ENCODE peak calls at places on chromosomes 11 and 22, in six cellular contexts. L is GM23248, X is heart left ventricle, O is stomach, I is cardiac muscle cell, Q is Peyer's patch. G is an unnamed sample.

GRCh38 chr22:45648320-45649070 is 23.1 kb upstream of the ATXN10 start:
- DNase-seq in I (no peak), Q (no peak), O (no peak), L (no peak), X (no peak), G (no peak)

GRCh38 chr11:102268985-102269470 is 48.3 kb upstream of the BIRC3 start:
- DNase-seq in Q (no peak), I (no peak), O (no peak), L (no peak), X (no peak), G (no peak)

GRCh38 chr11:6695377-6695776 is 12.2 kb upstream of the MRPL17 start:
- DNase-seq in O (no peak), I (peak; percentile 79), X (no peak), L (peak; percentile 79), Q (no peak), G (no peak)

GRCh38 chr11:95443386-95443785 is 212.4 kb upstream of the SESN3 start:
- DNase-seq in X (no peak), Q (no peak), I (no peak), O (no peak), L (no peak), G (no peak)

GRCh38 chr11:36010010-36010740 is 66.3 kb downstream of the LDLRAD3 start:
- DNase-seq in O (no peak), I (peak; percentile 58), L (peak; percentile 33), Q (no peak), X (no peak), G (no peak)

GRCh38 chr22:17303840-17304779 is 65.2 kb upstream of the CECR2 start:
- DNase-seq in Q (no peak), O (peak; percentile 21), L (no peak), X (no peak), I (no peak), G (no peak)

GRCh38 chr22:24518228-24518627 is 23.1 kb downstream of the UPB1 start:
- DNase-seq in Q (no peak), X (no peak), O (no peak), I (no peak), L (no peak), G (no peak)

GRCh38 chr11:96082002-96082899 is 158.3 kb upstream of the MTMR2 start:
- DNase-seq in Q (no peak), L (no peak), I (peak; percentile 85), O (no peak), X (no peak), G (no peak)

GRCh38 chr22:12601870-12602779 is 2925.9 kb upstream of the OR11H1 start:
- DNase-seq in O (peak; percentile 29), L (no peak), X (peak; percentile 28), I (no peak), Q (no peak), G (no peak)

GRCh38 chr11:69299572-69299971 is 5.6 kb downstream of the MYEOV start:
- DNase-seq in Q (no peak), I (no peak), X (no peak), L (no peak), O (no peak), G (no peak)
- H3K4me1 ChIP-seq in Q (peaks cover 58% of the 10 kb centered on the region), I (no peaks in the 10 kb centered on the region), X (peaks cover 29% of the 10 kb centered on the region), L (peaks cover 61% of the 10 kb centered on the region), O (peaks cover 82% of the 10 kb centered on the region), G (peaks cover 10% of the 10 kb centered on the region)

DNA sequence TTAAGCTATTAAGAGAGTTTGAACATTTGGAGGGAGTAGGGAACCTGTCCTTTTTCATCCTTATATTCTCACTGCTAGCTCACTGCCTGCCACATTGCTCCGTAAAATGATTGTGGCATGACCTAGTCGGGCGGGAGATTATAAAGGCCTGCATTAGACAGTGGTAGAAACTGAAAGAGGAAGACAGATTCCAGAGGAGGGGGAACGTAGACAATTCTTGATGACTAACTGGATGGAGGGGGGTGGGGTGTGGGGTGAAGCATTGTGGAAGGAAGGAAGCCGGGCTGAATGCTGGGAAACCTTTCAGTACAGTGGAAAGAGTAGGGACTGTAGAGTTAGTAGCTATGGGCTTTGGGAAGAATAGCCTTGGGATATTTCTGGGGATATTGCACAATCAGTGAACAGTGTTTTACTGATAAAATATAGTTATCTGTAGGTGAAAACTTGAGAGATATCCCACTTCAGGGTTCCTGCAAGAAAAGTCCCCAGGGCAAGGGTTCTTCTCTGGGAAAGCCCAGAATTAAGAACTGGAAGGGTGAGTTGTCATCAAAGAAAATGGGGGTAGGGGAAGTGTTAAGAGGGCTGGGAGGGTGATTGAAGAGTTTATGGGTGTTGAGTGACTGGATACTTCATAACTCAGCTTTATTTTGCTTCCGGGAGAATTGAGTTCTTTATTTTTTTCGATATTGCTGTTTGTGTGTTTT is 2.1 kb downstream of the MED15 start:
- DNase-seq in X (peak; percentile 83), Q (peak; percentile 61), O (peak; percentile 67), I (peak; percentile 95), L (peak; percentile 96), G (no peak)
- H3K4me1 ChIP-seq in X (peaks cover 32% of the 10 kb centered on the region), Q (peaks cover 49% of the 10 kb centered on the region), O (peaks cover 69% of the 10 kb centered on the region), I (peaks cover 22% of the 10 kb centered on the region), L (peaks cover 31% of the 10 kb centered on the region), G (peaks cover 10% of the 10 kb centered on the region)

GRCh38 chr11:48006301-48006992 is 26.1 kb downstream of the PTPRJ start:
- DNase-seq in O (no peak), I (peak; percentile 68), Q (no peak), X (no peak), L (peak; percentile 90), G (no peak)
- H3K4me1 ChIP-seq in O (peaks cover 98% of the 10 kb centered on the region), I (peaks cover 52% of the 10 kb centered on the region), Q (peaks cover 51% of the 10 kb centered on the region), X (peaks cover 21% of the 10 kb centered on the region), L (peaks cover 34% of the 10 kb centered on the region), G (peaks cover 18% of the 10 kb centered on the region)

GRCh38 chr11:120260616-120261015 is 20.7 kb downstream of the POU2F3 start:
- DNase-seq in Q (no peak), O (no peak), I (no peak), X (no peak), L (no peak), G (no peak)
- H3K4me1 ChIP-seq in Q (no peaks in the 10 kb centered on the region), O (peaks cover 6% of the 10 kb centered on the region), I (peaks cover under 1% of the 10 kb centered on the region), X (no peaks in the 10 kb centered on the region), L (no peaks in the 10 kb centered on the region), G (peaks cover 1% of the 10 kb centered on the region)

GRCh38 chr11:121841487-121842167 is 274.4 kb downstream of the BLID start:
- DNase-seq in X (no peak), I (peak; percentile 88), Q (no peak), O (no peak), L (peak; percentile 69), G (peak; percentile 2)
- H3K4me1 ChIP-seq in X (no peaks in the 10 kb centered on the region), I (no peaks in the 10 kb centered on the region), Q (no peaks in the 10 kb centered on the region), O (no peaks in the 10 kb centered on the region), L (peaks cover 34% of the 10 kb centered on the region), G (peaks cover 1% of the 10 kb centered on the region)

G was measured in neuronal stem cell.